ENCODE peak calls at places on chromosomes 2 and 18, in four cellular contexts. One of them, this sample, is unnamed.

GRCh38 chr2:239630618-239631286 is 229.9 kb upstream of the HDAC4 start:
- DNase-seq in K562: no peak
- DNase-seq in heart right ventricle: no peak
- DNase-seq in A549: peak
- DNase-seq in this sample: no peak

GRCh38 chr2:224442092-224442999 is 40.4 kb upstream of the FAM124B start:
- DNase-seq in heart right ventricle: no peak
- DNase-seq in K562: no peak
- DNase-seq in A549: no peak
- DNase-seq in this sample: no peak

GRCh38 chr2:234203135-234203984 is 152.9 kb downstream of the SPP2 start:
- DNase-seq in K562: no peak
- DNase-seq in A549: peak
- DNase-seq in heart right ventricle: peak
- DNase-seq in this sample: no peak

GRCh38 chr2:20650880-20651730 is at the start of gene HS1BP3:
- DNase-seq in heart right ventricle: peak
- DNase-seq in A549: peak
- DNase-seq in K562: peak
- DNase-seq in this sample: no peak

GRCh38 chr2:134540954-134541353 is 177.8 kb downstream of the TMEM163 start:
- DNase-seq in K562: no peak
- DNase-seq in A549: no peak
- DNase-seq in heart right ventricle: no peak
- DNase-seq in this sample: no peak

GRCh38 chr18:42137671-42138375 is 182.8 kb downstream of the PIK3C3 start:
- DNase-seq in K562: no peak
- DNase-seq in heart right ventricle: no peak
- DNase-seq in A549: no peak
- DNase-seq in this sample: no peak

GRCh38 chr2:138453815-138454214 is 47.8 kb upstream of the SPOPL start:
- DNase-seq in A549: no peak
- DNase-seq in K562: no peak
- DNase-seq in heart right ventricle: no peak
- DNase-seq in this sample: no peak

GRCh38 chr2:35973132-35973736 is 382.3 kb upstream of the CRIM1 start:
- DNase-seq in K562: no peak
- DNase-seq in heart right ventricle: no peak
- DNase-seq in A549: peak
- DNase-seq in this sample: no peak

GRCh38 chr2:207066784-207067460 is 98.8 kb downstream of the KLF7 start:
- DNase-seq in K562: no peak
- DNase-seq in heart right ventricle: no peak
- DNase-seq in A549: no peak
- DNase-seq in this sample: no peak

GRCh38 chr18:6150481-6150880 is 255.2 kb upstream of the TMEM200C start:
- DNase-seq in K562: no peak
- DNase-seq in heart right ventricle: no peak
- DNase-seq in A549: no peak
- DNase-seq in this sample: peak

GRCh38 chr18:46622999-46623398 is 34.0 kb downstream of the LOXHD1 start:
- DNase-seq in A549: peak
- DNase-seq in K562: no peak
- DNase-seq in heart right ventricle: no peak
- DNase-seq in this sample: no peak

GRCh38 chr2:167136876-167137579 is 248.7 kb downstream of the XIRP2 start:
- DNase-seq in heart right ventricle: no peak
- DNase-seq in A549: no peak
- DNase-seq in K562: no peak
- DNase-seq in this sample: no peak

GRCh38 chr2:96508521-96509113 is 3.5 kb upstream of the NEURL3 start:
- DNase-seq in A549: no peak
- DNase-seq in heart right ventricle: no peak
- DNase-seq in K562: no peak
- DNase-seq in this sample: no peak

GRCh38 chr2:147027451-147027850 is 817.4 kb upstream of the ACVR2A start:
- DNase-seq in K562: no peak
- DNase-seq in A549: no peak
- DNase-seq in heart right ventricle: no peak
- DNase-seq in this sample: no peak

GRCh38 chr2:129879614-129880180 is 99.8 kb upstream of the RAB6C start:
- DNase-seq in K562: no peak
- DNase-seq in A549: no peak
- DNase-seq in heart right ventricle: no peak
- DNase-seq in this sample: no peak

GRCh38 chr2:182894174-182894573 is 27.7 kb upstream of the FRZB start:
- DNase-seq in heart right ventricle: no peak
- DNase-seq in K562: no peak
- DNase-seq in A549: no peak
- DNase-seq in this sample: no peak

GRCh38 chr2:156562136-156562535 is 126.0 kb downstream of the GPD2 start:
- DNase-seq in K562: peak
- DNase-seq in heart right ventricle: peak
- DNase-seq in A549: no peak
- DNase-seq in this sample: no peak

GRCh38 chr2:19124135-19124534 is 234.3 kb downstream of the OSR1 start:
- DNase-seq in K562: no peak
- DNase-seq in heart right ventricle: no peak
- DNase-seq in A549: peak
- DNase-seq in this sample: no peak

GRCh38 chr2:230184727-230185578 is 34.8 kb downstream of the SP110 start:
- DNase-seq in A549: no peak
- DNase-seq in heart right ventricle: no peak
- DNase-seq in K562: no peak
- DNase-seq in this sample: peak

GRCh38 chr2:216574046-216574445 is 59.2 kb upstream of the IGFBP2 start:
- DNase-seq in A549: no peak
- DNase-seq in K562: no peak
- DNase-seq in heart right ventricle: no peak
- DNase-seq in this sample: no peak

GRCh38 chr2:1802469-1803216 is 58.3 kb upstream of the PXDN start:
- DNase-seq in heart right ventricle: no peak
- DNase-seq in A549: no peak
- DNase-seq in K562: no peak
- DNase-seq in this sample: no peak

GRCh38 chr2:119438726-119439284 is 7.2 kb downstream of the TMEM37 start:
- DNase-seq in heart right ventricle: no peak
- DNase-seq in K562: no peak
- DNase-seq in A549: no peak
- DNase-seq in this sample: no peak

GRCh38 chr2:113851640-113852039 is 38.2 kb upstream of the ACTR3 start:
- DNase-seq in K562: no peak
- DNase-seq in heart right ventricle: peak
- DNase-seq in A549: no peak
- DNase-seq in this sample: no peak

GRCh38 chr2:37321029-37321682 is 3.5 kb downstream of the PRKD3 start:
- DNase-seq in heart right ventricle: no peak
- DNase-seq in A549: no peak
- DNase-seq in K562: no peak
- DNase-seq in this sample: no peak

GRCh38 chr2:234198976-234199375 is 148.5 kb downstream of the SPP2 start:
- DNase-seq in heart right ventricle: no peak
- DNase-seq in K562: no peak
- DNase-seq in A549: no peak
- DNase-seq in this sample: no peak

GRCh38 chr2:43848174-43848573 is 9.4 kb downstream of the ABCG8 start:
- DNase-seq in heart right ventricle: no peak
- DNase-seq in A549: peak
- DNase-seq in K562: peak
- DNase-seq in this sample: peak

GRCh38 chr18:985301-985700 is 80.6 kb downstream of the ADCYAP1 start:
- DNase-seq in K562: no peak
- DNase-seq in A549: no peak
- DNase-seq in heart right ventricle: peak
- DNase-seq in this sample: no peak

GRCh38 chr2:174035981-174036742 is 71.0 kb upstream of the SP3 start:
- DNase-seq in heart right ventricle: no peak
- DNase-seq in K562: peak
- DNase-seq in A549: no peak
- DNase-seq in this sample: no peak

GRCh38 chr2:187078297-187078696 is 229.3 kb upstream of the ZSWIM2 start:
- DNase-seq in heart right ventricle: no peak
- DNase-seq in K562: peak
- DNase-seq in A549: peak
- DNase-seq in this sample: no peak

GRCh38 chr2:152453129-152453642 is 118.2 kb downstream of the FMNL2 start:
- DNase-seq in K562: no peak
- DNase-seq in heart right ventricle: no peak
- DNase-seq in A549: no peak
- DNase-seq in this sample: no peak

GRCh38 chr18:24602156-24602555 is 141.7 kb downstream of the HRH4 start:
- DNase-seq in K562: no peak
- DNase-seq in heart right ventricle: no peak
- DNase-seq in A549: no peak
- DNase-seq in this sample: no peak

GRCh38 chr2:227862741-227863588 is 8.5 kb upstream of the DAW1 start:
- DNase-seq in heart right ventricle: no peak
- DNase-seq in K562: no peak
- DNase-seq in A549: peak
- DNase-seq in this sample: no peak

GRCh38 chr2:26477126-26477910 is 606 bp downstream of the OTOF start:
- DNase-seq in A549: no peak
- DNase-seq in K562: peak
- DNase-seq in heart right ventricle: no peak
- DNase-seq in this sample: no peak

GRCh38 chr18:961644-962355 is 57.1 kb downstream of the ADCYAP1 start:
- DNase-seq in K562: peak
- DNase-seq in heart right ventricle: peak
- DNase-seq in A549: peak
- DNase-seq in this sample: no peak

GRCh38 chr2:237150831-237151230 is 65.1 kb downstream of the COPS8 start:
- DNase-seq in A549: no peak
- DNase-seq in K562: no peak
- DNase-seq in heart right ventricle: no peak
- DNase-seq in this sample: no peak

GRCh38 chr2:176678571-176678970 is 409.3 kb downstream of the MTX2 start:
- DNase-seq in A549: no peak
- DNase-seq in K562: no peak
- DNase-seq in heart right ventricle: no peak
- DNase-seq in this sample: no peak

GRCh38 chr2:176680916-176681315 is 411.7 kb downstream of the MTX2 start:
- DNase-seq in heart right ventricle: no peak
- DNase-seq in K562: no peak
- DNase-seq in A549: no peak
- DNase-seq in this sample: no peak

GRCh38 chr2:176681584-176682115 is 412.4 kb downstream of the MTX2 start:
- DNase-seq in heart right ventricle: no peak
- DNase-seq in A549: no peak
- DNase-seq in K562: no peak
- DNase-seq in this sample: no peak

GRCh38 chr2:176677746-176678145 is 408.5 kb downstream of the MTX2 start:
- DNase-seq in K562: no peak
- DNase-seq in heart right ventricle: no peak
- DNase-seq in A549: no peak
- DNase-seq in this sample: no peak

GRCh38 chr2:176679306-176679705 is 410.1 kb downstream of the MTX2 start:
- DNase-seq in heart right ventricle: no peak
- DNase-seq in A549: no peak
- DNase-seq in K562: no peak
- DNase-seq in this sample: no peak
- TF ChIP-seq CTCF in heart right ventricle: no peak
- TF ChIP-seq CTCF in A549: no peak
- TF ChIP-seq CTCF in K562: no peak
- TF ChIP-seq CTCF in this sample: peak

GRCh38 chr2:163897799-163898198 is 162.0 kb upstream of the FIGN start:
- DNase-seq in K562: no peak
- DNase-seq in heart right ventricle: no peak
- DNase-seq in A549: no peak
- DNase-seq in this sample: no peak
- H3K4me3 ChIP-seq in K562: no peak
- H3K4me3 ChIP-seq in heart right ventricle: no peak
- H3K4me3 ChIP-seq in A549: no peak
- H3K4me3 ChIP-seq in this sample: no peak

GRCh38 chr2:200614249-200614648 is 28.4 kb downstream of the AOX1 start:
- DNase-seq in K562: no peak
- DNase-seq in heart right ventricle: no peak
- DNase-seq in A549: no peak
- DNase-seq in this sample: no peak

GRCh38 chr2:200616656-200617055 is 30.8 kb downstream of the AOX1 start:
- DNase-seq in heart right ventricle: no peak
- DNase-seq in A549: no peak
- DNase-seq in K562: no peak
- DNase-seq in this sample: no peak

GRCh38 chr2:200616193-200616592 is 30.4 kb downstream of the AOX1 start:
- DNase-seq in heart right ventricle: no peak
- DNase-seq in A549: no peak
- DNase-seq in K562: no peak
- DNase-seq in this sample: no peak

GRCh38 chr2:200613692-200614091 is 27.9 kb downstream of the AOX1 start:
- DNase-seq in A549: no peak
- DNase-seq in heart right ventricle: no peak
- DNase-seq in K562: no peak
- DNase-seq in this sample: no peak

DNA sequence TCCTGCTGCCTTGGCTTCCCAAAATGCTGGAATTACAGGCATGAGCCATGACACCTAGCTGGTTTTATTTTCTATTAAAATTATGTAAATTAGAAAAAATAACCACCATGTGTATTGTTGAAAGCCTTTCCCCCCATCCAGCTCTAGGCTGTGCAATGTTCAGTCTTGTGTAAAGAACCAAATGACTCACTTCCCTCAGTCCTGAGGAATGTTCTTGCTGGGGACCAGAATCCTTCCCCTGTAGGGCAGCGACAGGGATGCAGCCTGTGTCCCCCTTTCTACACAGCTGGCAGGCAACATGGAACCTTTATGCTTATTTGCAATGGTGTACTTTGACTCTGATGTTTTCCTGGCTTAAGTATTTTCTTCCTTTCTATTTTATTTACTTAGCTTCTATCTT is 29.4 kb downstream of the AOX1 start:
- DNase-seq in K562: no peak
- DNase-seq in A549: peak
- DNase-seq in heart right ventricle: no peak
- DNase-seq in this sample: no peak
- TF ChIP-seq CTCF in K562: no peak
- TF ChIP-seq CTCF in A549: no peak
- TF ChIP-seq CTCF in heart right ventricle: no peak
- TF ChIP-seq CTCF in this sample: no peak

DNA sequence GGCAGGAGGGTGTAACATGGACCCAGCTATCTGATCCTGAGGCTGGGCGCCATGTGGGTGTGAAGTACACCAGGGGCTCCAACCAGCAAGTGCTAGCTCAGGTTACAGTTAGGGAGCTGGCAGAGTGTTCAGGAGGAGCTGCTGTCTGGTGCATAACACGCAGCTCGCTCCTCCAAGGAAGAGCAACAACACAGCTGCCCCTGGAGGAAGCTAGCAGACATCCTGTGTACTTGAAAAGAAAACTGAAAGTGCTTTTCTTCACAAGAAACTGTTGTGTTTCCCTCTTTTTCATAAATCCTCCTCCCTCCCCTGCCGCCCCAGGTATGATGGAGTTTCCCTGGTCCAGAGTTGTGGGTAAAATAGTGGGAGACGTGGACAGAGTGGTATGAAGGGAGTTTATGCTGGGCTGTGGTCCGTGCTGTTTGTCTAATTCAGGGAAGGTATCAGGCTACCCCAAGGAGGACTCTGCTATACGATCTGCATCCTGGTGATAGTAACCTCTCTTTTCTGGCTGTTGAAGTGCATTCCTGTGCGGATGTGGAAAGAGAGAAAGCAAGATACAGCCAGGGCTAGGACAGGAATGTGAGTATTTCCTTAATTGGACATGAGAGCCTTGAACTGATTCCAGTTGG is 6.1 kb upstream of the LBH start:
- DNase-seq in K562: no peak
- DNase-seq in A549: no peak
- DNase-seq in heart right ventricle: peak
- DNase-seq in this sample: no peak
- H3K4me3 ChIP-seq in K562: no peak
- H3K4me3 ChIP-seq in A549: no peak
- H3K4me3 ChIP-seq in heart right ventricle: peak
- H3K4me3 ChIP-seq in this sample: no peak